ENCODE peak calls at places on chromosomes 4 and X, in eight cellular contexts. Z is esophagus squamous epithelium, N is MM.1S, P is cardiac muscle cell, X is tibial nerve, V is vagina, H is pancreas, W is hepatocyte. Q is an unnamed sample.

GRCh38 chr4:99886146-99886545 is 8.1 kb downstream of the LAMTOR3 start:
- DNase-seq in Z (no peak), N (no peak), P (no peak), X (no peak), V (no peak), H (no peak), W (no peak), Q (no peak)

GRCh38 chr4:189592905-189593304 is 347.8 kb upstream of the FRG1 start:
- DNase-seq in Z (no peak), N (no peak), P (no peak), X (no peak), V (no peak), H (no peak), W (no peak), Q (no peak)

GRCh38 chr4:83308672-83309071 is 24.1 kb upstream of the COQ2 start:
- DNase-seq in Z (no peak), N (no peak), P (peak; percentile 38), X (no peak), V (no peak), H (no peak), W (no peak), Q (peak; percentile 78)

GRCh38 chr4:105060628-105061027 is 86.0 kb upstream of the TET2 start:
- DNase-seq in Z (no peak), N (peak; percentile 49), P (no peak), X (no peak), V (no peak), H (no peak), W (no peak), Q (no peak)

GRCh38 chr4:185398618-185399017 is 2.0 kb downstream of the ANKRD37 start:
- DNase-seq in Z (no peak), N (peak; percentile 12), P (no peak), X (no peak), V (no peak), H (no peak), W (no peak), Q (no peak)

GRCh38 chrX:50691820-50692219 is 122.2 kb downstream of the SHROOM4 start:
- DNase-seq in Z (no peak), N (peak; percentile 42), P (peak; percentile 57), X (no peak), V (no peak), H (no peak), W (peak; percentile 63), Q (peak; percentile 64)

GRCh38 chr4:28082686-28083390 is 1222.2 kb downstream of the STIM2 start:
- DNase-seq in Z (no peak), N (no peak), P (no peak), X (no peak), V (no peak), H (no peak), W (no peak), Q (no peak)

GRCh38 chrX:72526534-72527508 is 45.8 kb downstream of the HDAC8 start:
- DNase-seq in Z (no peak), N (no peak), P (no peak), X (no peak), V (no peak), H (no peak), W (peak; percentile 5), Q (no peak)

GRCh38 chrX:47187106-47187677 is 6.4 kb upstream of the UBA1 start:
- DNase-seq in Z (no peak), N (no peak), P (no peak), X (no peak), V (no peak), H (no peak), W (no peak), Q (peak; percentile 50)

GRCh38 chr4:183142566-183143545 is 43.8 kb downstream of the WWC2 start:
- DNase-seq in Z (no peak), N (no peak), P (peak; percentile 35), X (no peak), V (no peak), H (peak; percentile 76), W (peak; percentile 47), Q (no peak)

GRCh38 chr4:125105561-125105960 is 209.2 kb upstream of the FAT4 start:
- DNase-seq in Z (no peak), N (no peak), P (no peak), X (no peak), V (no peak), H (no peak), W (no peak), Q (no peak)

GRCh38 chr4:99875073-99875472 is 19.2 kb downstream of the LAMTOR3 start:
- DNase-seq in Z (no peak), N (no peak), P (no peak), X (no peak), V (no peak), H (no peak), W (peak; percentile 46), Q (no peak)

GRCh38 chr4:134695433-134695832 is 493.8 kb upstream of the PABPC4L start:
- DNase-seq in Z (no peak), N (no peak), P (no peak), X (no peak), V (no peak), H (no peak), W (no peak), Q (no peak)

GRCh38 chr4:80611366-80611765 is 275.8 kb downstream of the CFAP299 start:
- DNase-seq in Z (no peak), N (no peak), P (no peak), X (no peak), V (no peak), H (no peak), W (peak; percentile 3), Q (no peak)

GRCh38 chrX:39336709-39337294 is 535.5 kb downstream of the MID1IP1 start:
- DNase-seq in Z (no peak), N (peak; percentile 83), P (peak; percentile 4), X (no peak), V (no peak), H (no peak), W (peak; percentile 51), Q (no peak)

GRCh38 chrX:29470029-29470428 is 745.3 kb upstream of the MAGEB2 start:
- DNase-seq in Z (no peak), N (no peak), P (no peak), X (no peak), V (no peak), H (no peak), W (no peak), Q (no peak)

GRCh38 chr4:181418491-181418890 is 824.7 kb upstream of the TENM3 start:
- DNase-seq in Z (no peak), N (no peak), P (peak; percentile 32), X (no peak), V (no peak), H (no peak), W (no peak), Q (no peak)

GRCh38 chr4:128516568-128516967 is 229.0 kb upstream of the PGRMC2 start:
- DNase-seq in Z (no peak), N (peak; percentile 50), P (no peak), X (no peak), V (no peak), H (no peak), W (peak; percentile 57), Q (no peak)

GRCh38 chr4:155950461-155950860 is 3.2 kb downstream of the CTSO start:
- DNase-seq in Z (no peak), N (no peak), P (no peak), X (no peak), V (no peak), H (no peak), W (no peak), Q (no peak)

GRCh38 chrX:7706032-7706431 is 136.9 kb upstream of the VCX start:
- DNase-seq in Z (no peak), N (peak; percentile 8), P (no peak), X (no peak), V (no peak), H (no peak), W (no peak), Q (no peak)

GRCh38 chr4:176845636-176846035 is 52.9 kb upstream of the VEGFC start:
- DNase-seq in Z (no peak), N (no peak), P (no peak), X (no peak), V (no peak), H (no peak), W (no peak), Q (no peak)

GRCh38 chr4:83552085-83552484 is 16.2 kb downstream of the GPAT3 start:
- DNase-seq in Z (no peak), N (no peak), P (no peak), X (no peak), V (no peak), H (no peak), W (no peak), Q (no peak)

GRCh38 chr4:81648576-81649272 is 177.0 kb upstream of the RASGEF1B start:
- DNase-seq in Z (no peak), N (peak; percentile 82), P (no peak), X (no peak), V (no peak), H (no peak), W (no peak), Q (no peak)

GRCh38 chr4:41339812-41340809 is 83.4 kb downstream of the UCHL1 start:
- DNase-seq in Z (no peak), N (no peak), P (no peak), X (no peak), V (no peak), H (no peak), W (peak; percentile 77), Q (peak; percentile 78)
- H3K4me3 ChIP-seq in Z (no peak overlapping the region), N (no peak overlapping the region), P (no peak overlapping the region), X (no peak overlapping the region), V (no peak overlapping the region), H (no peak overlapping the region), W (no peak overlapping the region), Q (no peak overlapping the region)

DNA sequence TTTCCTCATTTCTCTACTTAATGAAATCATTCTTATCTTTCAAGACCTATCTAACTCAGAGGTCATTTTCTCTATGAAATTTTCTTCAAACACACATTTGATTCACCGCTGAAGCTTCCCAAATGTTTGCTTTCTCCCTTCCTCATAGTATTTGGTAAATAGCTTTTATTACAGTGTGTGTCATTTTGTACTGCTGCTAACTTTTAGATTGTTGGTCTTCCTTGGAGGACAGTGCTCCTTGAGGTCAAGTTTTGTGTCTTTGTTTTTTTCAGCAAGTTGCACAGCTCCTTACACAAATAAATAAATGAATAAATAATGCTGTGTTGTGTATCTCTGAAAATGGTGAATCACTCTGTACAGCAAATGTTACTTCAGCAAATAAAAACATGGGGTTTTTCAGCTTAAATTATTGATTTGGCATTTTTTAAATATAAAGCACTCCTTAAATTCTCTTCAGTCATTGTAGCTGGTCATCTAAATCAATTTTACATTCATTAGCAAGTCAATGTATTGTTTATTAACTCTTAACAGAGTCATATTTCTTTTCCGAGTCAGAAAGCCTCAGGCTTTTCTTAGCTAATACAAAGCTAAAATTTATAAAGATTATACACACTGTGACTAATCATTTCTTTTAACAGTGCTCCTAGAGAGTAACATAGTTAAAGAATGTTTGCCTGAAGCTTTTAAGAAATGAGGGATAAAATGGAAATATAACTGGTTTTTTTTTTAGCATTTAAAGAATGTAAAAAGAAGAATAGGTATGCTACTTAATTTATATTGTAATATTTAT is 30.1 kb upstream of the MAD2L1 start:
- DNase-seq in Z (no peak), N (no peak), P (no peak), X (no peak), V (no peak), H (no peak), W (no peak), Q (no peak)
- H3K27ac ChIP-seq in Z (no peak overlapping the region), N (no peak overlapping the region), P (no peak overlapping the region), X (no peak overlapping the region), V (no peak overlapping the region), H (no peak overlapping the region), W (no peak overlapping the region), Q (no peak overlapping the region)

GRCh38 chrX:21839334-21840198 is at the start of gene MBTPS2:
- DNase-seq in Z (peak; percentile 18), N (peak; percentile 82), P (peak; percentile 79), X (peak; percentile 57), V (no peak), H (peak; percentile 80), W (peak; percentile 86), Q (peak; percentile 91)
- TF ChIP-seq CTCF in Z (no peak), N (no peak), P (no peak), X (peak; percentile 14), V (no peak), H (no peak), W (peak; percentile 31), Q (peak; percentile 11)

GRCh38 chrX:132367984-132368383 is 120.9 kb downstream of the MBNL3 start:
- DNase-seq in Z (no peak), N (no peak), P (no peak), X (no peak), V (no peak), H (no peak), W (no peak), Q (no peak)
- H3K4me3 ChIP-seq in Z (no peak overlapping the region), N (no peak overlapping the region), P (no peak overlapping the region), X (no peak overlapping the region), V (no peak overlapping the region), H (no peak overlapping the region), W (no peak overlapping the region), Q (no peak overlapping the region)

Q was measured in endodermal cell.